ENCODE peak calls at places on chromosomes 16 and 17, in ten cellular contexts. One of them, this sample, is unnamed.

GRCh38 chr17:30336369-30337171 is 2.7 kb upstream of the TMIGD1 start:
- DNase-seq in BJ: no peak
- DNase-seq in nephron progenitor cell: peak; percentile 25
- DNase-seq in astrocyte of the spinal cord: peak; percentile 61
- DNase-seq in left ventricle myocardium inferior: no peak
- DNase-seq in neural progenitor cell: peak; percentile 67
- DNase-seq in heart left ventricle: no peak
- DNase-seq in WTC11: peak; percentile 62
- DNase-seq in natural killer cell: peak; percentile 21
- DNase-seq in tibial nerve: no peak
- DNase-seq in this sample: no peak

GRCh38 chr17:15442316-15443185 is 24.9 kb downstream of the CDRT4 start:
- DNase-seq in astrocyte of the spinal cord: no peak
- DNase-seq in tibial nerve: no peak
- DNase-seq in neural progenitor cell: no peak
- DNase-seq in WTC11: no peak
- DNase-seq in left ventricle myocardium inferior: no peak
- DNase-seq in heart left ventricle: no peak
- DNase-seq in nephron progenitor cell: no peak
- DNase-seq in natural killer cell: no peak
- DNase-seq in BJ: no peak
- DNase-seq in this sample: no peak

GRCh38 chr17:50559674-50560184 is 786 bp upstream of the CACNA1G start:
- DNase-seq in WTC11: peak; percentile 94
- DNase-seq in tibial nerve: peak; percentile 39
- DNase-seq in heart left ventricle: no peak
- DNase-seq in natural killer cell: no peak
- DNase-seq in astrocyte of the spinal cord: no peak
- DNase-seq in nephron progenitor cell: peak; percentile 73
- DNase-seq in BJ: no peak
- DNase-seq in left ventricle myocardium inferior: peak; percentile 42
- DNase-seq in neural progenitor cell: peak; percentile 88
- DNase-seq in this sample: no peak

GRCh38 chr16:278863-279366 is 1.5 kb upstream of the ARHGDIG start:
- DNase-seq in natural killer cell: no peak
- DNase-seq in tibial nerve: no peak
- DNase-seq in heart left ventricle: no peak
- DNase-seq in neural progenitor cell: peak; percentile 49
- DNase-seq in nephron progenitor cell: no peak
- DNase-seq in left ventricle myocardium inferior: no peak
- DNase-seq in WTC11: no peak
- DNase-seq in BJ: no peak
- DNase-seq in astrocyte of the spinal cord: no peak
- DNase-seq in this sample: no peak

GRCh38 chr17:66302761-66303626 is 581 bp downstream of the PRKCA start:
- DNase-seq in BJ: no peak
- DNase-seq in neural progenitor cell: peak; percentile 72
- DNase-seq in natural killer cell: peak; percentile 29
- DNase-seq in left ventricle myocardium inferior: peak; percentile 47
- DNase-seq in nephron progenitor cell: peak; percentile 62
- DNase-seq in tibial nerve: peak; percentile 39
- DNase-seq in astrocyte of the spinal cord: peak; percentile 52
- DNase-seq in heart left ventricle: peak; percentile 79
- DNase-seq in WTC11: peak; percentile 45
- DNase-seq in this sample: peak; percentile 35

GRCh38 chr17:54903375-54903774 is 2.7 kb downstream of the TOM1L1 start:
- DNase-seq in astrocyte of the spinal cord: no peak
- DNase-seq in WTC11: no peak
- DNase-seq in nephron progenitor cell: no peak
- DNase-seq in neural progenitor cell: no peak
- DNase-seq in BJ: no peak
- DNase-seq in heart left ventricle: peak; percentile 65
- DNase-seq in left ventricle myocardium inferior: peak; percentile 48
- DNase-seq in tibial nerve: no peak
- DNase-seq in natural killer cell: no peak
- DNase-seq in this sample: no peak

GRCh38 chr17:31595076-31595475 is 203.6 kb downstream of the RAB11FIP4 start:
- DNase-seq in WTC11: no peak
- DNase-seq in natural killer cell: no peak
- DNase-seq in left ventricle myocardium inferior: no peak
- DNase-seq in BJ: no peak
- DNase-seq in heart left ventricle: no peak
- DNase-seq in astrocyte of the spinal cord: peak; percentile 30
- DNase-seq in nephron progenitor cell: no peak
- DNase-seq in tibial nerve: no peak
- DNase-seq in neural progenitor cell: no peak
- DNase-seq in this sample: no peak

GRCh38 chr16:55474821-55475220 is 4.2 kb upstream of the MMP2 start:
- DNase-seq in neural progenitor cell: no peak
- DNase-seq in nephron progenitor cell: no peak
- DNase-seq in astrocyte of the spinal cord: no peak
- DNase-seq in heart left ventricle: no peak
- DNase-seq in BJ: no peak
- DNase-seq in WTC11: no peak
- DNase-seq in natural killer cell: no peak
- DNase-seq in left ventricle myocardium inferior: no peak
- DNase-seq in tibial nerve: no peak
- DNase-seq in this sample: no peak

GRCh38 chr17:56737741-56738161 is 96.0 kb downstream of the C17orf67 start:
- DNase-seq in neural progenitor cell: no peak
- DNase-seq in heart left ventricle: no peak
- DNase-seq in WTC11: no peak
- DNase-seq in left ventricle myocardium inferior: no peak
- DNase-seq in astrocyte of the spinal cord: peak; percentile 92
- DNase-seq in tibial nerve: no peak
- DNase-seq in nephron progenitor cell: peak; percentile 16
- DNase-seq in BJ: no peak
- DNase-seq in natural killer cell: peak; percentile 59
- DNase-seq in this sample: no peak

GRCh38 chr16:29705030-29705429 is 26.1 kb downstream of the QPRT start:
- DNase-seq in BJ: no peak
- DNase-seq in nephron progenitor cell: no peak
- DNase-seq in tibial nerve: no peak
- DNase-seq in natural killer cell: no peak
- DNase-seq in neural progenitor cell: no peak
- DNase-seq in WTC11: no peak
- DNase-seq in left ventricle myocardium inferior: no peak
- DNase-seq in heart left ventricle: no peak
- DNase-seq in astrocyte of the spinal cord: peak; percentile 41
- DNase-seq in this sample: no peak

GRCh38 chr16:31440511-31441184 is 1.9 kb downstream of the ZNF843 start:
- DNase-seq in natural killer cell: no peak
- DNase-seq in tibial nerve: no peak
- DNase-seq in astrocyte of the spinal cord: no peak
- DNase-seq in WTC11: no peak
- DNase-seq in neural progenitor cell: no peak
- DNase-seq in heart left ventricle: no peak
- DNase-seq in BJ: no peak
- DNase-seq in left ventricle myocardium inferior: no peak
- DNase-seq in nephron progenitor cell: no peak
- DNase-seq in this sample: no peak

DNA sequence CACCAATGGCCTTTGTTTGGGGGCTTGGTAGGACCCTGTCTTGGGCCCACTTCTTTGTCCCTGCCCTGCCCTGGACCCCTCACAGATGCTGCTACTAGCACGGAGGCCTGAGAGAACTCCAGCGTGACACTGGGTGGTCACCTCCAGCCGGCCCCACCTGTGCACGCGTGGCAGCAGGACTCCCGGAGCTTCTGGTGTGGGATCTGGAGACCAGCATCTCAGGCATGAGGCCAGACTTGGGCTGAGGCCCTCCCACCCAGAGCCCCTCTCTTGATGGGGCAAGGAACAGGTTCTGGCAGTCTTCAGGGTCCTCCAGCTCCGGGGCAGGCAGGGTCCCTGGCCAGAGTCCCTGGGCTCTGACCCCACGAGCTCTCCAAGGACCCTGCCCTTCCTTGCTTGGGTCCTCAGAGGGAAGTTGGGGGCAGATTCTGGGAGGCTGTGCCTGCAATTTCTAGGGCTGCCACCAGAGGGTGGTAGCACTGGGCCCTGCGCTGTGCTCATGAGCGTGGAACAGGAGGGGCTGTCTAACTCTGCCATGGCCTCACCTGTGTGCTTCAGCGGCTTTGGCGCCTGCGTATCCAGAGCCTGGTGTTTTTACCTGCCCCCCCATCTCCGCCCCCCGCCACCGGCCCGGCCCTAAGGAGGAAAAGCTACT is 3.1 kb upstream of the BAIAP3 start:
- DNase-seq in neural progenitor cell: no peak
- DNase-seq in heart left ventricle: no peak
- DNase-seq in astrocyte of the spinal cord: no peak
- DNase-seq in WTC11: peak; percentile 82
- DNase-seq in nephron progenitor cell: no peak
- DNase-seq in natural killer cell: no peak
- DNase-seq in BJ: no peak
- DNase-seq in tibial nerve: no peak
- DNase-seq in left ventricle myocardium inferior: no peak
- DNase-seq in this sample: no peak
- TF ChIP-seq CTCF in neural progenitor cell: peak; percentile 57
- TF ChIP-seq CTCF in heart left ventricle: peak; percentile 41
- TF ChIP-seq CTCF in astrocyte of the spinal cord: peak; percentile 63
- TF ChIP-seq CTCF in WTC11: peak; percentile 88
- TF ChIP-seq CTCF in nephron progenitor cell: peak; percentile 50
- TF ChIP-seq CTCF in natural killer cell: peak; percentile 44
- TF ChIP-seq CTCF in BJ: peak; percentile 49
- TF ChIP-seq CTCF in tibial nerve: no peak
- TF ChIP-seq CTCF in left ventricle myocardium inferior: peak; percentile 45
- TF ChIP-seq CTCF in this sample: peak; percentile 58

GRCh38 chr17:44343510-44344209 is 1.4 kb upstream of the GRN start:
- DNase-seq in WTC11: no peak
- DNase-seq in BJ: no peak
- DNase-seq in astrocyte of the spinal cord: no peak
- DNase-seq in nephron progenitor cell: no peak
- DNase-seq in left ventricle myocardium inferior: no peak
- DNase-seq in tibial nerve: no peak
- DNase-seq in heart left ventricle: no peak
- DNase-seq in neural progenitor cell: peak; percentile 1
- DNase-seq in natural killer cell: no peak
- DNase-seq in this sample: no peak

GRCh38 chr17:44348234-44348987 is 3.3 kb downstream of the GRN start:
- DNase-seq in BJ: no peak
- DNase-seq in astrocyte of the spinal cord: peak; percentile 43
- DNase-seq in nephron progenitor cell: no peak
- DNase-seq in natural killer cell: no peak
- DNase-seq in heart left ventricle: peak; percentile 69
- DNase-seq in tibial nerve: peak; percentile 28
- DNase-seq in left ventricle myocardium inferior: no peak
- DNase-seq in WTC11: no peak
- DNase-seq in neural progenitor cell: no peak
- DNase-seq in this sample: no peak

GRCh38 chr17:44345497-44346026 is 460 bp downstream of the GRN start:
- DNase-seq in neural progenitor cell: peak; percentile 91
- DNase-seq in left ventricle myocardium inferior: no peak
- DNase-seq in WTC11: peak; percentile 81
- DNase-seq in natural killer cell: no peak
- DNase-seq in tibial nerve: peak; percentile 43
- DNase-seq in heart left ventricle: no peak
- DNase-seq in astrocyte of the spinal cord: peak; percentile 56
- DNase-seq in BJ: no peak
- DNase-seq in nephron progenitor cell: peak; percentile 71
- DNase-seq in this sample: peak; percentile 45

GRCh38 chr17:44344939-44345496 is at the start of gene GRN:
- DNase-seq in left ventricle myocardium inferior: peak; percentile 91
- DNase-seq in BJ: peak; percentile 96
- DNase-seq in heart left ventricle: peak; percentile 93
- DNase-seq in nephron progenitor cell: peak; percentile 89
- DNase-seq in WTC11: peak; percentile 95
- DNase-seq in tibial nerve: peak; percentile 99
- DNase-seq in neural progenitor cell: peak; percentile 98
- DNase-seq in astrocyte of the spinal cord: peak; percentile 99
- DNase-seq in natural killer cell: peak; percentile 81
- DNase-seq in this sample: peak; percentile 91

DNA sequence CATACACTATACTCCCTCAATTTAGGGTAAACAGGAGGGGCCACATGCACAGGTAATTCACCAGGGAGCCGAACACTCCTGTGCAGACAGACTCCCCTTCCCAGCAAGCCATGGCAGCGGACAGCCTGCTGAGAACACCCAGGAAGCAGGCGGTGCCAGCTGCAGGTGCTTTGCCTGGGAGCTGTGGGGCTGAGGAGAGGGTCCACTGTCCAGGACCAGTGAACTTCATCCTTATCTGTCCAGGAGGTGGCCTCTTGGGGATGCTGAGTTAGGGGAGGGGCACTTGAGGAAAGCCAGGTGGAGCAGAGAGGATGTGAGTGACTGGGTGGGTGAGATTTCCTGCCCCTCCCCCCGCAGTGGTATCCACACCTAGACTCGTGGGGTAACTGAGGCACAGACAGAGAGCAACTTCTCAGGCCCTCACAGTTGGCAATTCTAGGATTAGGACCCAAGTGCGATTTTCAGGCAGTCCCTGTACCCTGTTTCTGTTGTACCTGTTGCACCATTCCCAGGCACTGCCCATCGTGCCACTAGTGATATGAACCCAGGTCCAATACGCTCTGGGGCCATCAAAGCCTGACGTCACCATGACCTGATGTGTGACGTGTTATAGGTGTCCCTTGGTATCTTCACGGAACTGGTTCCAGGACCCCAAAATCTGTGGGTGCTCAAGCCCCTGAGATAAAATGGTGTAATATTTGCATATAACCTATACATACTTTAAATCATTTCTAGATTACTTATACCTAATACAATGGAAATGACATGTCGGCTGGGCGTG is 1.2 kb downstream of the GRN start:
- DNase-seq in astrocyte of the spinal cord: no peak
- DNase-seq in tibial nerve: no peak
- DNase-seq in heart left ventricle: no peak
- DNase-seq in nephron progenitor cell: no peak
- DNase-seq in BJ: no peak
- DNase-seq in natural killer cell: no peak
- DNase-seq in WTC11: no peak
- DNase-seq in neural progenitor cell: no peak
- DNase-seq in left ventricle myocardium inferior: no peak
- DNase-seq in this sample: no peak
- TF ChIP-seq CTCF in astrocyte of the spinal cord: no peak
- TF ChIP-seq CTCF in tibial nerve: no peak
- TF ChIP-seq CTCF in heart left ventricle: no peak
- TF ChIP-seq CTCF in nephron progenitor cell: no peak
- TF ChIP-seq CTCF in BJ: no peak
- TF ChIP-seq CTCF in natural killer cell: no peak
- TF ChIP-seq CTCF in WTC11: no peak
- TF ChIP-seq CTCF in neural progenitor cell: no peak
- TF ChIP-seq CTCF in left ventricle myocardium inferior: no peak
- TF ChIP-seq CTCF in this sample: no peak

GRCh38 chr17:21001111-21001812 is 41.5 kb downstream of the USP22 start:
- DNase-seq in heart left ventricle: no peak
- DNase-seq in nephron progenitor cell: no peak
- DNase-seq in WTC11: no peak
- DNase-seq in tibial nerve: no peak
- DNase-seq in BJ: no peak
- DNase-seq in astrocyte of the spinal cord: no peak
- DNase-seq in neural progenitor cell: no peak
- DNase-seq in natural killer cell: no peak
- DNase-seq in left ventricle myocardium inferior: no peak
- DNase-seq in this sample: no peak
- TF ChIP-seq CTCF in heart left ventricle: no peak
- TF ChIP-seq CTCF in nephron progenitor cell: no peak
- TF ChIP-seq CTCF in WTC11: no peak
- TF ChIP-seq CTCF in tibial nerve: no peak
- TF ChIP-seq CTCF in BJ: no peak
- TF ChIP-seq CTCF in astrocyte of the spinal cord: no peak
- TF ChIP-seq CTCF in neural progenitor cell: no peak
- TF ChIP-seq CTCF in natural killer cell: no peak
- TF ChIP-seq CTCF in left ventricle myocardium inferior: no peak
- TF ChIP-seq CTCF in this sample: no peak

GRCh38 chr16:12896562-12896961 is 4.8 kb upstream of the SHISA9 start:
- DNase-seq in nephron progenitor cell: no peak
- DNase-seq in astrocyte of the spinal cord: peak; percentile 8
- DNase-seq in tibial nerve: no peak
- DNase-seq in left ventricle myocardium inferior: no peak
- DNase-seq in BJ: no peak
- DNase-seq in WTC11: peak; percentile 24
- DNase-seq in natural killer cell: no peak
- DNase-seq in heart left ventricle: no peak
- DNase-seq in neural progenitor cell: peak; percentile 75
- DNase-seq in this sample: no peak
- TF ChIP-seq CTCF in nephron progenitor cell: peak; percentile 60
- TF ChIP-seq CTCF in astrocyte of the spinal cord: peak; percentile 47
- TF ChIP-seq CTCF in tibial nerve: peak; percentile 9
- TF ChIP-seq CTCF in left ventricle myocardium inferior: peak; percentile 22
- TF ChIP-seq CTCF in BJ: peak; percentile 51
- TF ChIP-seq CTCF in WTC11: peak; percentile 48
- TF ChIP-seq CTCF in natural killer cell: no peak
- TF ChIP-seq CTCF in heart left ventricle: peak; percentile 30
- TF ChIP-seq CTCF in neural progenitor cell: peak; percentile 79
- TF ChIP-seq CTCF in this sample: peak; percentile 62